ENCODE peak calls at places on chromosome 20, in eight cellular contexts. I is heart left ventricle; M is neural progenitor cell; S is hepatic stellate cell; W is COLO829; R is memory B cell; X is stimulated activated CD4-positive, alpha-beta T cell treated with anti-CD3 and anti-CD28 coated beads, Interleukin-4, amount 100 ng/mL, for 1 hour; B is upper lobe of right lung. T is an unnamed sample.

GRCh38 chr20:25195014-25195961 is at the start of gene ENTPD6:
- DNase-seq in W (peak; percentile 99), R (peak; percentile 97), X (peak; percentile 91), I (peak; percentile 97), B (peak; percentile 96), M (peak; percentile 93), S (peak; percentile 99), T (peak; percentile 64)

GRCh38 chr20:44643596-44644383 is 7.7 kb downstream of the ADA start:
- DNase-seq in I (peak; percentile 85), X (peak; percentile 39), W (peak; percentile 30), B (peak; percentile 78), R (no peak), S (peak; percentile 66), M (peak; percentile 46), T (no peak)

GRCh38 chr20:13284830-13285229 is 63.8 kb downstream of the ISM1 start:
- DNase-seq in I (no peak), W (no peak), B (no peak), X (no peak), M (no peak), R (no peak), S (no peak), T (no peak)

GRCh38 chr20:45407067-45407745 is 883 bp upstream of the DBNDD2 start:
- DNase-seq in W (no peak), S (peak; percentile 77), X (peak; percentile 7), I (peak; percentile 82), M (peak; percentile 55), R (no peak), B (peak; percentile 78), T (no peak)

GRCh38 chr20:46681032-46681854 is 8.0 kb downstream of the TP53RK start:
- DNase-seq in I (no peak), R (peak; percentile 69), B (no peak), M (peak; percentile 76), S (peak; percentile 34), W (peak; percentile 79), X (peak; percentile 66), T (peak; percentile 22)

GRCh38 chr20:17651761-17652388 is 30.2 kb downstream of the RRBP1 start:
- DNase-seq in S (no peak), R (no peak), W (no peak), B (peak; percentile 61), X (no peak), I (no peak), M (no peak), T (no peak)

GRCh38 chr20:57480444-57481152 is 44.3 kb downstream of the CTCFL start:
- DNase-seq in X (no peak), R (no peak), I (no peak), W (no peak), S (no peak), M (no peak), B (peak; percentile 10), T (no peak)

GRCh38 chr20:46838002-46838401 is 56.6 kb upstream of the EYA2 start:
- DNase-seq in I (no peak), S (no peak), B (no peak), W (no peak), X (no peak), R (no peak), M (peak; percentile 11), T (no peak)

GRCh38 chr20:21232546-21233280 is 70.4 kb upstream of the XRN2 start:
- DNase-seq in B (no peak), X (no peak), R (no peak), W (no peak), S (no peak), M (peak; percentile 81), I (no peak), T (no peak)

GRCh38 chr20:47985092-47985850 is 200.0 kb upstream of the SULF2 start:
- DNase-seq in X (no peak), I (no peak), B (no peak), W (no peak), R (no peak), M (peak; percentile 32), S (no peak), T (no peak)

GRCh38 chr20:10686356-10687169 is 12.8 kb upstream of the JAG1 start:
- DNase-seq in I (no peak), M (peak; percentile 73), X (no peak), R (no peak), W (no peak), S (no peak), B (no peak), T (no peak)

GRCh38 chr20:13009682-13010406 is 1.1 kb downstream of the SPTLC3 start:
- DNase-seq in B (no peak), M (no peak), S (peak; percentile 29), R (no peak), X (no peak), W (peak; percentile 51), I (no peak), T (no peak)

GRCh38 chr20:7703436-7703835 is 236.8 kb downstream of the HAO1 start:
- DNase-seq in W (no peak), R (no peak), M (no peak), I (no peak), X (no peak), S (no peak), B (no peak), T (peak; percentile 95)

GRCh38 chr20:24769878-24770627 is 179.0 kb upstream of the CST7 start:
- DNase-seq in S (no peak), I (peak; percentile 31), B (no peak), W (no peak), R (no peak), M (no peak), X (no peak), T (no peak)

GRCh38 chr20:62652894-62653305 is 10.6 kb downstream of the SLCO4A1 start:
- DNase-seq in W (no peak), S (no peak), B (no peak), M (no peak), R (no peak), I (no peak), X (no peak), T (no peak)

GRCh38 chr20:5642155-5642981 is 107.8 kb upstream of the SHLD1 start:
- DNase-seq in S (no peak), W (peak; percentile 44), X (no peak), R (no peak), I (no peak), M (no peak), B (no peak), T (no peak)

GRCh38 chr20:46955601-46956556 is 61.2 kb downstream of the EYA2 start:
- DNase-seq in M (no peak), R (no peak), X (no peak), S (no peak), W (no peak), B (no peak), I (no peak), T (no peak)

GRCh38 chr20:35004051-35004725 is 48.5 kb downstream of the MYH7B start:
- DNase-seq in B (peak; percentile 53), W (no peak), S (no peak), I (peak; percentile 46), X (no peak), M (no peak), R (no peak), T (no peak)

GRCh38 chr20:33291830-33292355 is 8.9 kb downstream of the BPIFB1 start:
- DNase-seq in R (peak; percentile 73), X (peak; percentile 72), B (peak; percentile 74), I (no peak), S (peak; percentile 32), M (peak; percentile 78), W (peak; percentile 83), T (no peak)

GRCh38 chr20:12053348-12053747 is 135.7 kb downstream of the BTBD3 start:
- DNase-seq in X (no peak), B (no peak), S (peak; percentile 7), I (no peak), W (peak; percentile 23), M (no peak), R (no peak), T (no peak)

GRCh38 chr20:62376112-62377063 is 9.3 kb upstream of the LAMA5 start:
- DNase-seq in B (no peak), S (no peak), X (no peak), M (peak; percentile 96), W (no peak), R (no peak), I (peak; percentile 77), T (no peak)

GRCh38 chr20:23094927-23095326 is 8.8 kb upstream of the CD93 start:
- DNase-seq in W (no peak), S (no peak), B (no peak), I (no peak), X (no peak), M (no peak), R (no peak), T (no peak)

GRCh38 chr20:11682285-11682684 is 235.4 kb upstream of the BTBD3 start:
- DNase-seq in M (no peak), X (no peak), S (no peak), R (no peak), I (no peak), W (no peak), B (no peak), T (no peak)

GRCh38 chr20:24917056-24917455 is 32.0 kb upstream of the CST7 start:
- DNase-seq in W (no peak), B (peak; percentile 46), M (no peak), I (no peak), S (no peak), X (no peak), R (no peak), T (no peak)

GRCh38 chr20:46434597-46434996 is 28.2 kb upstream of the ELMO2 start:
- DNase-seq in B (no peak), S (no peak), R (no peak), I (no peak), W (no peak), X (no peak), M (no peak), T (no peak)

GRCh38 chr20:53048387-53048786 is 76.2 kb downstream of the TSHZ2 start:
- DNase-seq in X (no peak), R (no peak), W (no peak), M (no peak), I (no peak), S (no peak), B (no peak), T (no peak)

GRCh38 chr20:17873410-17874270 is 95.0 kb downstream of the SNX5 start:
- DNase-seq in X (no peak), B (peak; percentile 91), I (peak; percentile 88), R (no peak), M (peak; percentile 25), W (peak; percentile 84), S (peak; percentile 84), T (no peak)

GRCh38 chr20:17854307-17854903 is 114.2 kb downstream of the SNX5 start:
- DNase-seq in M (peak; percentile 44), X (no peak), R (no peak), I (no peak), S (peak; percentile 71), W (peak; percentile 68), B (peak; percentile 74), T (no peak)

GRCh38 chr20:43507150-43508080 is at the start of gene L3MBTL1:
- DNase-seq in B (peak; percentile 84), R (no peak), I (peak; percentile 77), S (peak; percentile 74), X (peak; percentile 15), W (no peak), M (peak; percentile 88), T (no peak)

GRCh38 chr20:40241944-40242343 is 447.1 kb downstream of the MAFB start:
- DNase-seq in M (no peak), S (no peak), I (no peak), X (no peak), B (no peak), W (no peak), R (no peak), T (no peak)

T was measured in NCI-H2081 treated with DMSO at 0.1 percent for 48 hours.